ENCODE peak calls at places on chromosome 3, in seven cellular contexts. I, Y, C, A, F, O and D are unnamed samples.

GRCh38 chr3:133211449-133211848 is 173.3 kb downstream of the TMEM108 start:
- DNase-seq in I (no peak), O (no peak), C (no peak), F (no peak), Y (no peak), A (no peak), D (no peak)

GRCh38 chr3:43484926-43485488 is 136.8 kb downstream of the ANO10 start:
- DNase-seq in F (no peak), O (no peak), A (no peak), I (no peak), Y (no peak), C (no peak), D (no peak)

GRCh38 chr3:30455840-30456239 is 150.6 kb upstream of the TGFBR2 start:
- DNase-seq in I (no peak), A (no peak), O (no peak), F (no peak), Y (peak), C (peak), D (no peak)

GRCh38 chr3:146625117-146625775 is 20.1 kb upstream of the PLSCR5 start:
- DNase-seq in Y (no peak), F (no peak), I (peak), O (no peak), C (peak), A (peak), D (no peak)

GRCh38 chr3:14836049-14836468 is 17.3 kb downstream of the FGD5 start:
- DNase-seq in I (no peak), O (no peak), F (no peak), A (no peak), Y (peak), C (no peak), D (no peak)

GRCh38 chr3:108380128-108380795 is 83.9 kb downstream of the HHLA2 start:
- DNase-seq in F (no peak), A (no peak), I (no peak), Y (no peak), O (no peak), C (no peak), D (no peak)

GRCh38 chr3:46301122-46301835 is 52.6 kb upstream of the CCR2 start:
- DNase-seq in A (no peak), Y (no peak), O (no peak), I (no peak), C (no peak), F (no peak), D (no peak)

GRCh38 chr3:37499061-37499785 is 324.8 kb upstream of the LRRFIP2 start:
- DNase-seq in I (no peak), O (no peak), Y (peak), A (peak), C (no peak), F (no peak), D (no peak)

GRCh38 chr3:65593780-65594752 is 444.7 kb downstream of the MAGI1 start:
- DNase-seq in F (no peak), O (no peak), I (no peak), Y (no peak), A (no peak), C (no peak), D (no peak)

GRCh38 chr3:38834110-38834509 is 18.1 kb upstream of the SCN10A start:
- DNase-seq in Y (peak), A (peak), F (no peak), C (peak), O (no peak), I (peak), D (no peak)